ENCODE peak calls at places on chromosomes 7 and 10, in five cellular contexts. R is ascending aorta, W is hepatocyte, I is hippocampal formation, L is activated T-cell treated with anti-CD3 and anti-CD28 coated beads for 48 hours. C is an unnamed sample.

GRCh38 chr7:10239643-10240345 is 733.9 kb upstream of the PHF14 start:
- DNase-seq in R (no peak), W (no peak), I (no peak), L (no peak), C (no peak)

GRCh38 chr10:45420453-45421192 is 46.6 kb downstream of the ALOX5 start:
- DNase-seq in R (peak; percentile 58), W (no peak), I (peak; percentile 48), L (peak; percentile 43), C (peak; percentile 96)

GRCh38 chr7:46934198-46934825 is 647.6 kb downstream of the TNS3 start:
- DNase-seq in R (no peak), W (no peak), I (no peak), L (no peak), C (no peak)

GRCh38 chr7:128022631-128023532 is 8.4 kb downstream of the LRRC4 start:
- DNase-seq in R (no peak), W (no peak), I (no peak), L (no peak), C (no peak)

GRCh38 chr10:97550336-97551149 is 22.0 kb upstream of the ANKRD2 start:
- DNase-seq in R (no peak), W (no peak), I (no peak), L (no peak), C (no peak)

GRCh38 chr10:123180101-123180500 is 25.9 kb downstream of the BUB3 start:
- DNase-seq in R (no peak), W (no peak), I (no peak), L (no peak), C (no peak)

GRCh38 chr7:141043621-141044020 is 28.9 kb upstream of the MRPS33 start:
- DNase-seq in R (no peak), W (no peak), I (no peak), L (no peak), C (no peak)

GRCh38 chr10:68665841-68666240 is 55.2 kb upstream of the CCAR1 start:
- DNase-seq in R (no peak), W (no peak), I (no peak), L (no peak), C (no peak)

GRCh38 chr7:151244156-151244870 is 4.2 kb downstream of the SMARCD3 start:
- DNase-seq in R (no peak), W (peak; percentile 77), I (peak; percentile 35), L (no peak), C (peak; percentile 47)

GRCh38 chr10:84820121-84820520 is 491.7 kb downstream of the CCSER2 start:
- DNase-seq in R (no peak), W (no peak), I (no peak), L (no peak), C (peak; percentile 44)

GRCh38 chr7:112362053-112362650 is 88.1 kb upstream of the IFRD1 start:
- DNase-seq in R (no peak), W (no peak), I (no peak), L (no peak), C (no peak)

GRCh38 chr10:78919111-78919966 is 149.4 kb upstream of the ZMIZ1 start:
- DNase-seq in R (no peak), W (no peak), I (no peak), L (no peak), C (no peak)

C was measured in NCI-H446.